ENCODE peak calls at places on chromosomes 12 and 14, in five cellular contexts. One of them, this sample, is unnamed.
A peak's percentile ranks its signal among the peaks of the same experiment; 100 is the strongest.

GRCh38 chr12:12032260-12032761 is 38.4 kb upstream of the BCL2L14 start:
- DNase-seq in GM10248: peak; percentile 32
- DNase-seq in endodermal cell: peak; percentile 58
- DNase-seq in GM12864: no peak
- DNase-seq in fibroblast of mammary gland: no peak
- DNase-seq in this sample: no peak

GRCh38 chr14:100640481-100641273 is 53.5 kb upstream of the BEGAIN start:
- DNase-seq in GM10248: peak; percentile 66
- DNase-seq in GM12864: peak; percentile 13
- DNase-seq in endodermal cell: no peak
- DNase-seq in fibroblast of mammary gland: no peak
- DNase-seq in this sample: peak; percentile 68

GRCh38 chr14:98197933-98198332 is 1074.1 kb downstream of the BCL11B start:
- DNase-seq in GM10248: no peak
- DNase-seq in GM12864: no peak
- DNase-seq in endodermal cell: no peak
- DNase-seq in fibroblast of mammary gland: no peak
- DNase-seq in this sample: no peak

GRCh38 chr12:115922952-115923564 is 354.4 kb downstream of the MED13L start:
- DNase-seq in endodermal cell: peak; percentile 54
- DNase-seq in fibroblast of mammary gland: peak; percentile 33
- DNase-seq in GM12864: no peak
- DNase-seq in GM10248: no peak
- DNase-seq in this sample: peak; percentile 48

GRCh38 chr14:78700236-78700635 is 530.1 kb downstream of the NRXN3 start:
- DNase-seq in fibroblast of mammary gland: no peak
- DNase-seq in GM10248: no peak
- DNase-seq in GM12864: no peak
- DNase-seq in endodermal cell: no peak
- DNase-seq in this sample: no peak

GRCh38 chr14:91980157-91980556 is 32.7 kb upstream of the FBLN5 start:
- DNase-seq in GM12864: peak; percentile 12
- DNase-seq in endodermal cell: no peak
- DNase-seq in GM10248: peak; percentile 43
- DNase-seq in fibroblast of mammary gland: peak; percentile 97
- DNase-seq in this sample: peak; percentile 61

GRCh38 chr12:13071305-13072280 is 27.4 kb downstream of the FAM234B start:
- DNase-seq in GM10248: no peak
- DNase-seq in fibroblast of mammary gland: no peak
- DNase-seq in GM12864: no peak
- DNase-seq in endodermal cell: no peak
- DNase-seq in this sample: no peak

GRCh38 chr14:55306938-55307589 is 35.8 kb downstream of the FBXO34 start:
- DNase-seq in fibroblast of mammary gland: no peak
- DNase-seq in GM12864: no peak
- DNase-seq in GM10248: no peak
- DNase-seq in endodermal cell: no peak
- DNase-seq in this sample: no peak

GRCh38 chr12:47870175-47870781 is 34.5 kb downstream of the VDR start:
- DNase-seq in GM12864: no peak
- DNase-seq in GM10248: no peak
- DNase-seq in endodermal cell: peak; percentile 91
- DNase-seq in fibroblast of mammary gland: peak; percentile 39
- DNase-seq in this sample: no peak

GRCh38 chr14:23561873-23562821 is 5.4 kb downstream of the AP1G2 start:
- DNase-seq in endodermal cell: no peak
- DNase-seq in fibroblast of mammary gland: no peak
- DNase-seq in GM10248: no peak
- DNase-seq in GM12864: no peak
- DNase-seq in this sample: no peak

GRCh38 chr14:98953544-98954346 is 318.3 kb downstream of the BCL11B start:
- DNase-seq in GM10248: no peak
- DNase-seq in endodermal cell: peak; percentile 28
- DNase-seq in GM12864: no peak
- DNase-seq in fibroblast of mammary gland: peak; percentile 82
- DNase-seq in this sample: no peak

GRCh38 chr12:31298510-31298904 is 27.4 kb downstream of the SINHCAF start:
- DNase-seq in endodermal cell: no peak
- DNase-seq in fibroblast of mammary gland: no peak
- DNase-seq in GM10248: no peak
- DNase-seq in GM12864: no peak
- DNase-seq in this sample: no peak

GRCh38 chr12:49632401-49632800 is 9.0 kb downstream of the PRPF40B start:
- DNase-seq in endodermal cell: no peak
- DNase-seq in GM12864: no peak
- DNase-seq in GM10248: no peak
- DNase-seq in fibroblast of mammary gland: no peak
- DNase-seq in this sample: no peak

GRCh38 chr12:117596968-117597367 is 235.5 kb upstream of the NOS1 start:
- DNase-seq in endodermal cell: no peak
- DNase-seq in GM10248: no peak
- DNase-seq in fibroblast of mammary gland: no peak
- DNase-seq in GM12864: no peak
- DNase-seq in this sample: no peak

GRCh38 chr12:131028587-131029338 is 75.1 kb downstream of the ADGRD1 start:
- DNase-seq in GM12864: no peak
- DNase-seq in fibroblast of mammary gland: no peak
- DNase-seq in GM10248: no peak
- DNase-seq in endodermal cell: no peak
- DNase-seq in this sample: no peak

GRCh38 chr12:120067084-120067869 is 49.3 kb downstream of the RAB35 start:
- DNase-seq in fibroblast of mammary gland: no peak
- DNase-seq in endodermal cell: no peak
- DNase-seq in GM10248: no peak
- DNase-seq in GM12864: no peak
- DNase-seq in this sample: no peak

GRCh38 chr12:131390408-131391100 is 320.3 kb upstream of the SFSWAP start:
- DNase-seq in GM12864: no peak
- DNase-seq in GM10248: no peak
- DNase-seq in fibroblast of mammary gland: no peak
- DNase-seq in endodermal cell: peak; percentile 93
- DNase-seq in this sample: peak; percentile 57

GRCh38 chr14:50801706-50802105 is 29.3 kb downstream of the NIN start:
- DNase-seq in endodermal cell: no peak
- DNase-seq in fibroblast of mammary gland: peak; percentile 59
- DNase-seq in GM10248: no peak
- DNase-seq in GM12864: no peak
- DNase-seq in this sample: no peak

GRCh38 chr14:96263347-96264199 is 7.6 kb downstream of the BDKRB1 start:
- DNase-seq in GM12864: no peak
- DNase-seq in GM10248: no peak
- DNase-seq in fibroblast of mammary gland: no peak
- DNase-seq in endodermal cell: no peak
- DNase-seq in this sample: no peak

GRCh38 chr14:85437143-85437542 is 92.8 kb upstream of the FLRT2 start:
- DNase-seq in GM12864: no peak
- DNase-seq in GM10248: no peak
- DNase-seq in fibroblast of mammary gland: peak; percentile 57
- DNase-seq in endodermal cell: no peak
- DNase-seq in this sample: no peak

GRCh38 chr14:91714805-91715204 is 17.1 kb downstream of the CATSPERB start:
- DNase-seq in endodermal cell: peak; percentile 63
- DNase-seq in GM10248: no peak
- DNase-seq in GM12864: no peak
- DNase-seq in fibroblast of mammary gland: no peak
- DNase-seq in this sample: no peak

GRCh38 chr12:67748761-67749075 is 100.2 kb downstream of the DYRK2 start:
- DNase-seq in fibroblast of mammary gland: peak; percentile 39
- DNase-seq in endodermal cell: no peak
- DNase-seq in GM12864: no peak
- DNase-seq in GM10248: no peak
- DNase-seq in this sample: no peak

GRCh38 chr12:102480401-102480800 is at the start of gene IGF1:
- DNase-seq in fibroblast of mammary gland: peak; percentile 56
- DNase-seq in GM12864: no peak
- DNase-seq in GM10248: no peak
- DNase-seq in endodermal cell: no peak
- DNase-seq in this sample: no peak

GRCh38 chr14:104898195-104898558 is 26.5 kb upstream of the PLD4 start:
- DNase-seq in GM12864: no peak
- DNase-seq in fibroblast of mammary gland: no peak
- DNase-seq in endodermal cell: peak; percentile 36
- DNase-seq in GM10248: no peak
- DNase-seq in this sample: peak; percentile 20

GRCh38 chr12:78261901-78262300 is 431.2 kb downstream of the NAV3 start:
- DNase-seq in endodermal cell: no peak
- DNase-seq in fibroblast of mammary gland: no peak
- DNase-seq in GM10248: no peak
- DNase-seq in GM12864: no peak
- DNase-seq in this sample: no peak

GRCh38 chr12:75979181-75979580 is 52.4 kb downstream of the PHLDA1 start:
- DNase-seq in endodermal cell: no peak
- DNase-seq in GM12864: no peak
- DNase-seq in GM10248: no peak
- DNase-seq in fibroblast of mammary gland: peak; percentile 60
- DNase-seq in this sample: no peak

GRCh38 chr12:46470975-46471374 is 98.4 kb upstream of the SLC38A2 start:
- DNase-seq in endodermal cell: no peak
- DNase-seq in GM10248: no peak
- DNase-seq in GM12864: no peak
- DNase-seq in fibroblast of mammary gland: peak; percentile 56
- DNase-seq in this sample: no peak

GRCh38 chr12:38484821-38485220 is 168.2 kb downstream of the ALG10B start:
- DNase-seq in fibroblast of mammary gland: no peak
- DNase-seq in GM12864: no peak
- DNase-seq in endodermal cell: no peak
- DNase-seq in GM10248: no peak
- DNase-seq in this sample: no peak

GRCh38 chr12:129696952-129697351 is 206.9 kb downstream of the TMEM132D start:
- DNase-seq in GM12864: no peak
- DNase-seq in fibroblast of mammary gland: no peak
- DNase-seq in endodermal cell: no peak
- DNase-seq in GM10248: no peak
- DNase-seq in this sample: no peak

GRCh38 chr12:95253386-95253785 is 35.8 kb downstream of the VEZT start:
- DNase-seq in endodermal cell: no peak
- DNase-seq in fibroblast of mammary gland: no peak
- DNase-seq in GM12864: no peak
- DNase-seq in GM10248: no peak
- DNase-seq in this sample: no peak

GRCh38 chr14:65015391-65015790 is 28.7 kb downstream of the FNTB start:
- DNase-seq in GM10248: no peak
- DNase-seq in GM12864: no peak
- DNase-seq in fibroblast of mammary gland: no peak
- DNase-seq in endodermal cell: no peak
- DNase-seq in this sample: no peak

GRCh38 chr12:11836282-11836963 is 186.9 kb downstream of the ETV6 start:
- DNase-seq in fibroblast of mammary gland: no peak
- DNase-seq in GM10248: peak; percentile 84
- DNase-seq in endodermal cell: peak; percentile 44
- DNase-seq in GM12864: peak; percentile 98
- DNase-seq in this sample: peak; percentile 81

GRCh38 chr12:56994231-56994746 is 12.1 kb downstream of the ZBTB39 start:
- DNase-seq in endodermal cell: peak; percentile 44
- DNase-seq in fibroblast of mammary gland: no peak
- DNase-seq in GM10248: no peak
- DNase-seq in GM12864: no peak
- DNase-seq in this sample: no peak

GRCh38 chr14:20603813-20604212 is 12.6 kb upstream of the RNASE12 start:
- DNase-seq in endodermal cell: no peak
- DNase-seq in fibroblast of mammary gland: no peak
- DNase-seq in GM10248: no peak
- DNase-seq in GM12864: no peak
- DNase-seq in this sample: no peak

GRCh38 chr14:20606190-20606901 is 15.2 kb upstream of the RNASE12 start:
- DNase-seq in GM10248: no peak
- DNase-seq in endodermal cell: peak; percentile 84
- DNase-seq in GM12864: no peak
- DNase-seq in fibroblast of mammary gland: peak; percentile 40
- DNase-seq in this sample: no peak

GRCh38 chr14:20602583-20602982 is 11.4 kb upstream of the RNASE12 start:
- DNase-seq in fibroblast of mammary gland: no peak
- DNase-seq in GM10248: no peak
- DNase-seq in endodermal cell: peak; percentile 13
- DNase-seq in GM12864: no peak
- DNase-seq in this sample: no peak

GRCh38 chr14:20606902-20607242 is 15.7 kb upstream of the RNASE12 start:
- DNase-seq in GM12864: no peak
- DNase-seq in endodermal cell: no peak
- DNase-seq in GM10248: no peak
- DNase-seq in fibroblast of mammary gland: no peak
- DNase-seq in this sample: no peak

DNA sequence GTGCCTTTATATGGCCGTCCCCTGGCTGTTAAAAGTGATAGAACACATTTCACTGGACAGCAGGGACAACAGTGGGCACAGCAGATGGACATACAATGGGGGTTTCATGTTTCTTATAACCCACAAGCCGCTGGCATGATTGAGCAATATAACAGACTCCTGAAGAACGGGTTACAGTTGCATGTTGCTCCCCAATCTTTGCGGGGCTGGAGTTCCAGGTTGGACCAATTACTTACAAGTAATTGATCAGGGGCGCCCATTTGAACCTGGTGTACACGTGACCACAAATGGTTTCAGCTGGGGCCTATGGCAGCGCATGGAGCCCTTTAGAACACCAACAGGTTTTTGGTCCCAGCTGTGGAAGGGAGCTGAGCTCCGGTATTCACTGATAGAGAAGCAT is 13.1 kb upstream of the RNASE12 start:
- DNase-seq in GM12864: no peak
- DNase-seq in GM10248: no peak
- DNase-seq in endodermal cell: peak; percentile 26
- DNase-seq in fibroblast of mammary gland: no peak
- DNase-seq in this sample: no peak
- TF ChIP-seq CTCF in GM12864: no peak
- TF ChIP-seq CTCF in GM10248: no peak
- TF ChIP-seq CTCF in endodermal cell: no peak
- TF ChIP-seq CTCF in fibroblast of mammary gland: no peak
- TF ChIP-seq CTCF in this sample: no peak

GRCh38 chr12:4245446-4245845 is 28.1 kb upstream of the CCND2 start:
- DNase-seq in endodermal cell: no peak
- DNase-seq in fibroblast of mammary gland: no peak
- DNase-seq in GM10248: no peak
- DNase-seq in GM12864: no peak
- DNase-seq in this sample: no peak
- TF ChIP-seq CTCF in endodermal cell: no peak
- TF ChIP-seq CTCF in fibroblast of mammary gland: no peak
- TF ChIP-seq CTCF in GM10248: no peak
- TF ChIP-seq CTCF in GM12864: no peak
- TF ChIP-seq CTCF in this sample: no peak

DNA sequence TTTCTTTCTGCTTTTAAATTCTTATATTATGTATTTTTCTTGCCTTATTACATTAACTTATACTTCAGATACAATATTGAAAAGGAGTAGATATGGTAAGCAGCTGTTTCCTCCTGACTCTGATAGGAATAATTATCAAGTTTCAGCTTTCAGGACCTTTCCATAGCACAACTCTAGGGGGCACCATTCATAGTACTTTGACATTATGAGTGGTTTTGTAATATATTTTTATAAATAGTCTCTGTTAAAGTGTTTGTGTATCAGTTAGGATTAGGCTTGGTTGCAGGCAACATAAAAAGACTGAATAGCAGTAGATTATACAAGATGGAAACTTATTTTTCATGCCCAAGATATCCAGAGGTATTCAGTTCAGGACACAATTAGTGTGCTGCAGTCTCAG is 27.9 kb upstream of the PARP11 start:
- DNase-seq in endodermal cell: no peak
- DNase-seq in fibroblast of mammary gland: no peak
- DNase-seq in GM12864: no peak
- DNase-seq in GM10248: no peak
- DNase-seq in this sample: no peak
- TF ChIP-seq CTCF in endodermal cell: peak; percentile 87
- TF ChIP-seq CTCF in fibroblast of mammary gland: no peak
- TF ChIP-seq CTCF in GM12864: no peak
- TF ChIP-seq CTCF in GM10248: no peak
- TF ChIP-seq CTCF in this sample: no peak

GRCh38 chr12:98422809-98423208 is 92.6 kb upstream of the TMPO start:
- DNase-seq in GM10248: no peak
- DNase-seq in fibroblast of mammary gland: peak; percentile 17
- DNase-seq in GM12864: no peak
- DNase-seq in endodermal cell: peak; percentile 88
- DNase-seq in this sample: no peak
- TF ChIP-seq CTCF in GM10248: no peak
- TF ChIP-seq CTCF in fibroblast of mammary gland: peak; percentile 33
- TF ChIP-seq CTCF in GM12864: peak; percentile 2
- TF ChIP-seq CTCF in endodermal cell: peak; percentile 72
- TF ChIP-seq CTCF in this sample: no peak